ENCODE peak calls at places on chromosomes 12 and 14, in nine cellular contexts. One of them, this sample, is unnamed.

GRCh38 chr14:68506645-68507405 is 286.0 kb downstream of the ZFP36L1 start:
- DNase-seq in frontal cortex: no peak
- DNase-seq in GM12864: peak; percentile 70
- DNase-seq in cardiac muscle cell: no peak
- DNase-seq in HTR-8/SVneo: no peak
- DNase-seq in gastrocnemius medialis: no peak
- DNase-seq in RCC 7860: no peak
- DNase-seq in GM12865: peak; percentile 89
- DNase-seq in lower leg skin: peak; percentile 61
- DNase-seq in this sample: no peak

GRCh38 chr12:123061806-123062205 is 81.3 kb downstream of the ARL6IP4 start:
- DNase-seq in lower leg skin: no peak
- DNase-seq in GM12864: no peak
- DNase-seq in gastrocnemius medialis: no peak
- DNase-seq in GM12865: no peak
- DNase-seq in RCC 7860: no peak
- DNase-seq in cardiac muscle cell: no peak
- DNase-seq in HTR-8/SVneo: no peak
- DNase-seq in frontal cortex: no peak
- DNase-seq in this sample: no peak

GRCh38 chr12:72540811-72541210 is 268.6 kb downstream of the TRHDE start:
- DNase-seq in cardiac muscle cell: no peak
- DNase-seq in HTR-8/SVneo: no peak
- DNase-seq in GM12864: no peak
- DNase-seq in GM12865: no peak
- DNase-seq in RCC 7860: no peak
- DNase-seq in lower leg skin: no peak
- DNase-seq in frontal cortex: no peak
- DNase-seq in gastrocnemius medialis: no peak
- DNase-seq in this sample: no peak

GRCh38 chr12:67754933-67755697 is 106.6 kb downstream of the DYRK2 start:
- DNase-seq in cardiac muscle cell: no peak
- DNase-seq in lower leg skin: no peak
- DNase-seq in RCC 7860: no peak
- DNase-seq in frontal cortex: no peak
- DNase-seq in gastrocnemius medialis: no peak
- DNase-seq in GM12865: peak; percentile 8
- DNase-seq in HTR-8/SVneo: no peak
- DNase-seq in GM12864: no peak
- DNase-seq in this sample: no peak

GRCh38 chr14:73463411-73463810 is 5.1 kb upstream of the NUMB start:
- DNase-seq in lower leg skin: peak; percentile 87
- DNase-seq in HTR-8/SVneo: peak; percentile 81
- DNase-seq in frontal cortex: no peak
- DNase-seq in GM12865: peak; percentile 60
- DNase-seq in gastrocnemius medialis: peak; percentile 52
- DNase-seq in GM12864: no peak
- DNase-seq in RCC 7860: peak; percentile 75
- DNase-seq in cardiac muscle cell: peak; percentile 93
- DNase-seq in this sample: no peak

GRCh38 chr12:90839340-90839739 is 115.6 kb downstream of the CCER1 start:
- DNase-seq in cardiac muscle cell: peak; percentile 45
- DNase-seq in HTR-8/SVneo: no peak
- DNase-seq in frontal cortex: no peak
- DNase-seq in gastrocnemius medialis: no peak
- DNase-seq in RCC 7860: no peak
- DNase-seq in GM12864: no peak
- DNase-seq in GM12865: no peak
- DNase-seq in lower leg skin: no peak
- DNase-seq in this sample: no peak

GRCh38 chr14:103726474-103726873 is 10.9 kb downstream of the ZFYVE21 start:
- DNase-seq in GM12864: no peak
- DNase-seq in RCC 7860: no peak
- DNase-seq in cardiac muscle cell: no peak
- DNase-seq in gastrocnemius medialis: no peak
- DNase-seq in frontal cortex: no peak
- DNase-seq in GM12865: no peak
- DNase-seq in lower leg skin: no peak
- DNase-seq in HTR-8/SVneo: no peak
- DNase-seq in this sample: no peak

GRCh38 chr12:124208469-124208868 is 86.4 kb upstream of the RFLNA start:
- DNase-seq in frontal cortex: no peak
- DNase-seq in cardiac muscle cell: peak; percentile 71
- DNase-seq in HTR-8/SVneo: no peak
- DNase-seq in RCC 7860: no peak
- DNase-seq in GM12865: no peak
- DNase-seq in GM12864: no peak
- DNase-seq in lower leg skin: no peak
- DNase-seq in gastrocnemius medialis: no peak
- DNase-seq in this sample: no peak

GRCh38 chr14:71250347-71250746 is 343.1 kb downstream of the PCNX1 start:
- DNase-seq in frontal cortex: no peak
- DNase-seq in GM12865: no peak
- DNase-seq in GM12864: no peak
- DNase-seq in cardiac muscle cell: no peak
- DNase-seq in lower leg skin: no peak
- DNase-seq in HTR-8/SVneo: no peak
- DNase-seq in gastrocnemius medialis: no peak
- DNase-seq in RCC 7860: no peak
- DNase-seq in this sample: no peak

GRCh38 chr12:113271853-113272561 is 50.7 kb downstream of the TPCN1 start:
- DNase-seq in HTR-8/SVneo: peak; percentile 71
- DNase-seq in GM12865: no peak
- DNase-seq in cardiac muscle cell: peak; percentile 91
- DNase-seq in gastrocnemius medialis: peak; percentile 87
- DNase-seq in RCC 7860: no peak
- DNase-seq in lower leg skin: peak; percentile 97
- DNase-seq in frontal cortex: peak; percentile 79
- DNase-seq in GM12864: no peak
- DNase-seq in this sample: no peak

GRCh38 chr12:124273630-124274029 is 21.3 kb upstream of the RFLNA start:
- DNase-seq in GM12865: peak; percentile 66
- DNase-seq in frontal cortex: no peak
- DNase-seq in lower leg skin: no peak
- DNase-seq in HTR-8/SVneo: peak; percentile 70
- DNase-seq in gastrocnemius medialis: no peak
- DNase-seq in cardiac muscle cell: peak; percentile 45
- DNase-seq in GM12864: peak; percentile 30
- DNase-seq in RCC 7860: peak; percentile 78
- DNase-seq in this sample: no peak

GRCh38 chr12:48925218-48925871 is at the start of gene FKBP11:
- DNase-seq in GM12864: peak; percentile 47
- DNase-seq in GM12865: peak; percentile 85
- DNase-seq in cardiac muscle cell: peak; percentile 60
- DNase-seq in gastrocnemius medialis: peak; percentile 21
- DNase-seq in frontal cortex: peak; percentile 65
- DNase-seq in RCC 7860: no peak
- DNase-seq in HTR-8/SVneo: peak; percentile 79
- DNase-seq in lower leg skin: peak; percentile 93
- DNase-seq in this sample: no peak

GRCh38 chr12:9750276-9751203 is 10.2 kb downstream of the CD69 start:
- DNase-seq in gastrocnemius medialis: no peak
- DNase-seq in GM12865: peak; percentile 82
- DNase-seq in cardiac muscle cell: peak; percentile 77
- DNase-seq in GM12864: no peak
- DNase-seq in lower leg skin: peak; percentile 84
- DNase-seq in RCC 7860: peak; percentile 22
- DNase-seq in HTR-8/SVneo: peak; percentile 56
- DNase-seq in frontal cortex: peak; percentile 45
- DNase-seq in this sample: peak; percentile 56

GRCh38 chr14:96090441-96091148 is 51.4 kb downstream of the C14orf132 start:
- DNase-seq in GM12865: no peak
- DNase-seq in RCC 7860: no peak
- DNase-seq in GM12864: no peak
- DNase-seq in frontal cortex: peak; percentile 46
- DNase-seq in cardiac muscle cell: peak; percentile 85
- DNase-seq in HTR-8/SVneo: no peak
- DNase-seq in lower leg skin: peak; percentile 84
- DNase-seq in gastrocnemius medialis: peak; percentile 42
- DNase-seq in this sample: peak; percentile 90

GRCh38 chr12:6821271-6821673 is 349 bp upstream of the GPR162 start:
- DNase-seq in GM12864: no peak
- DNase-seq in RCC 7860: no peak
- DNase-seq in frontal cortex: peak; percentile 76
- DNase-seq in lower leg skin: peak; percentile 93
- DNase-seq in cardiac muscle cell: peak; percentile 89
- DNase-seq in GM12865: no peak
- DNase-seq in gastrocnemius medialis: peak; percentile 49
- DNase-seq in HTR-8/SVneo: peak; percentile 84
- DNase-seq in this sample: peak; percentile 48

GRCh38 chr14:92897922-92898599 is 24.9 kb upstream of the CHGA start:
- DNase-seq in RCC 7860: no peak
- DNase-seq in gastrocnemius medialis: no peak
- DNase-seq in lower leg skin: no peak
- DNase-seq in cardiac muscle cell: peak; percentile 3
- DNase-seq in frontal cortex: no peak
- DNase-seq in GM12865: peak; percentile 42
- DNase-seq in GM12864: no peak
- DNase-seq in HTR-8/SVneo: no peak
- DNase-seq in this sample: no peak

GRCh38 chr12:63978519-63978918 is 134.0 kb downstream of the SRGAP1 start:
- DNase-seq in HTR-8/SVneo: peak; percentile 42
- DNase-seq in cardiac muscle cell: peak; percentile 79
- DNase-seq in RCC 7860: peak; percentile 75
- DNase-seq in gastrocnemius medialis: no peak
- DNase-seq in frontal cortex: no peak
- DNase-seq in GM12865: no peak
- DNase-seq in GM12864: no peak
- DNase-seq in lower leg skin: no peak
- DNase-seq in this sample: no peak

This sample was measured in NCI-H1417 treated with DMSO at 0.1 percent for 48 hours.